ENCODE peak calls at places on chromosomes 11 and 22, in six cellular contexts. L, O, B, Q, H and M are unnamed samples.

GRCh38 chr11:86586307-86586706 is 86.1 kb downstream of the ME3 start:
- DNase-seq in O (no peak), Q (no peak), B (no peak), H (no peak), L (no peak), M (no peak)

GRCh38 chr11:8387693-8388092 is 124.0 kb upstream of the LMO1 start:
- DNase-seq in Q (no peak), L (no peak), H (no peak), B (no peak), O (no peak), M (peak)

GRCh38 chr22:46104881-46105493 is 45.3 kb upstream of the PPARA start:
- DNase-seq in B (no peak), O (no peak), H (no peak), L (no peak), Q (no peak), M (no peak)

GRCh38 chr11:12118940-12119339 is 8.6 kb downstream of the MICAL2 start:
- DNase-seq in H (no peak), B (no peak), Q (no peak), O (no peak), L (no peak), M (no peak)

GRCh38 chr11:3950996-3951662 is 95.7 kb downstream of the STIM1 start:
- DNase-seq in B (no peak), Q (no peak), O (peak), H (no peak), L (no peak), M (no peak)

GRCh38 chr11:70071996-70072395 is 6.1 kb upstream of the ANO1 start:
- DNase-seq in H (no peak), Q (no peak), L (peak), O (no peak), B (no peak), M (no peak)

GRCh38 chr11:72641900-72642814 is 32.1 kb downstream of the PDE2A start:
- DNase-seq in Q (no peak), B (peak), H (no peak), L (no peak), O (peak), M (no peak)

GRCh38 chr11:28009383-28009782 is 98.6 kb downstream of the KIF18A start:
- DNase-seq in H (no peak), Q (no peak), O (no peak), B (no peak), L (no peak), M (no peak)

GRCh38 chr11:14454861-14455632 is 44.6 kb downstream of the COPB1 start:
- DNase-seq in H (no peak), B (no peak), L (no peak), O (peak), Q (no peak), M (no peak)

GRCh38 chr11:115918579-115918978 is 414.4 kb upstream of the CADM1 start:
- DNase-seq in B (no peak), Q (no peak), H (no peak), O (no peak), L (no peak), M (no peak)

GRCh38 chr22:39132871-39133524 is 19.5 kb downstream of the CBX7 start:
- DNase-seq in H (no peak), L (no peak), Q (no peak), O (peak), B (no peak), M (no peak)

GRCh38 chr22:23243006-23243573 is 62.8 kb downstream of the BCR start:
- DNase-seq in L (no peak), H (peak), O (peak), Q (no peak), B (no peak), M (no peak)

GRCh38 chr22:22836635-22837034 is 51.0 kb upstream of the IGLL5 start:
- DNase-seq in O (no peak), L (peak), Q (no peak), H (no peak), B (no peak), M (peak)

GRCh38 chr11:70527046-70527395 is 128.7 kb downstream of the CTTN start:
- DNase-seq in B (no peak), H (no peak), L (no peak), Q (no peak), O (no peak), M (no peak)

GRCh38 chr11:75939992-75940391 is 125.0 kb downstream of the UVRAG start:
- DNase-seq in H (no peak), B (no peak), Q (no peak), L (no peak), O (no peak), M (no peak)

GRCh38 chr22:44449061-44449682 is 48.9 kb downstream of the RTL6 start:
- DNase-seq in H (no peak), B (no peak), L (no peak), O (peak), Q (peak), M (no peak)

GRCh38 chr11:44835326-44835725 is 108.6 kb downstream of the TSPAN18 start:
- DNase-seq in Q (no peak), O (no peak), L (no peak), B (no peak), H (no peak), M (no peak)

GRCh38 chr22:32829451-32829851 is 27.9 kb downstream of the TIMP3 start:
- DNase-seq in O (no peak), H (no peak), B (no peak), L (no peak), Q (no peak), M (no peak)

GRCh38 chr11:45805305-45806071 is 539 bp downstream of the SLC35C1 start:
- DNase-seq in Q (no peak), H (no peak), O (peak), B (peak), L (no peak), M (no peak)

GRCh38 chr11:9253086-9253485 is 12.1 kb downstream of the DENND5A start:
- DNase-seq in Q (no peak), O (no peak), B (no peak), H (no peak), L (no peak), M (no peak)

GRCh38 chr22:30275625-30276024 is 9.0 kb upstream of the OSM start:
- DNase-seq in O (no peak), H (no peak), L (no peak), Q (no peak), B (no peak), M (no peak)

GRCh38 chr11:90134420-90135003 is at the start of gene NAALAD2:
- DNase-seq in O (peak), H (no peak), Q (no peak), L (peak), B (peak), M (no peak)

GRCh38 chr22:50074551-50075042 is 10.6 kb downstream of the MLC1 start:
- DNase-seq in O (peak), H (no peak), L (no peak), B (no peak), Q (no peak), M (no peak)

GRCh38 chr22:27370281-27370680 is 431.3 kb downstream of the MN1 start:
- DNase-seq in Q (no peak), L (no peak), B (no peak), H (no peak), O (no peak), M (peak)

GRCh38 chr11:64675417-64676252 is 47.4 kb downstream of the NRXN2 start:
- DNase-seq in Q (no peak), O (no peak), H (no peak), B (peak), L (no peak), M (no peak)

GRCh38 chr11:69703711-69704507 is at the start of gene FGF19:
- DNase-seq in H (no peak), O (peak), B (no peak), L (no peak), Q (no peak), M (no peak)

GRCh38 chr11:119367661-119368120 is 13.8 kb downstream of the USP2 start:
- DNase-seq in O (peak), Q (no peak), L (no peak), B (no peak), H (no peak), M (no peak)

GRCh38 chr11:75147875-75148263 is 3.0 kb upstream of the SLCO2B1 start:
- DNase-seq in B (peak), Q (no peak), L (no peak), O (no peak), H (no peak), M (no peak)

GRCh38 chr11:76637491-76638266 is 32.9 kb downstream of the LRRC32 start:
- DNase-seq in O (peak), B (peak), H (no peak), L (no peak), Q (no peak), M (no peak)

GRCh38 chr11:117927926-117928325 is 1.3 kb downstream of the TMPRSS13 start:
- DNase-seq in Q (no peak), O (no peak), B (no peak), H (no peak), L (no peak), M (no peak)

GRCh38 chr22:37533995-37534394 is 14.8 kb upstream of the CARD10 start:
- DNase-seq in H (no peak), B (no peak), O (no peak), L (no peak), Q (no peak), M (no peak)

GRCh38 chr11:44557464-44557863 is 8.0 kb upstream of the CD82 start:
- DNase-seq in L (no peak), Q (no peak), B (no peak), O (no peak), H (no peak), M (no peak)

GRCh38 chr11:45647786-45648185 is 17.6 kb downstream of the CHST1 start:
- DNase-seq in L (no peak), Q (no peak), B (no peak), O (peak), H (no peak), M (no peak)

GRCh38 chr11:118002541-118003019 is 16.4 kb downstream of the IL10RA start:
- DNase-seq in H (peak), L (peak), B (peak), O (no peak), Q (no peak), M (no peak)